ENCODE peak calls at places on chromosomes 13 and 19, in nine cellular contexts. C is T-cell, L is thoracic aorta, O is Karpas-422, S is NCI-H2081, Q is testis, M is frontal cortex, W is T-helper 17 cell, Y is neural crest cell. G is an unnamed sample.

GRCh38 chr19:51777570-51778460 is 16.8 kb downstream of the FPR2 start:
- DNase-seq in C (no peak), L (no peak), O (peak; percentile 93), S (peak; percentile 14), Q (peak; percentile 90), M (peak; percentile 58), W (no peak), Y (peak; percentile 44), G (peak; percentile 25)

GRCh38 chr19:2428756-2429711 is 1.6 kb upstream of the TIMM13 start:
- DNase-seq in C (no peak), L (no peak), O (no peak), S (no peak), Q (no peak), M (no peak), W (no peak), Y (no peak), G (no peak)

GRCh38 chr19:10987621-10988297 is 26.9 kb downstream of the SMARCA4 start:
- DNase-seq in C (no peak), L (no peak), O (no peak), S (no peak), Q (no peak), M (no peak), W (no peak), Y (no peak), G (no peak)

GRCh38 chr19:13765395-13766094 is 1.2 kb downstream of the MRI1 start:
- DNase-seq in C (no peak), L (no peak), O (no peak), S (no peak), Q (no peak), M (no peak), W (no peak), Y (no peak), G (no peak)

GRCh38 chr19:16208847-16209246 is 11.1 kb downstream of the AP1M1 start:
- DNase-seq in C (no peak), L (no peak), O (no peak), S (no peak), Q (no peak), M (no peak), W (no peak), Y (no peak), G (no peak)

GRCh38 chr19:49217382-49217781 is 59.8 kb downstream of the TRPM4 start:
- DNase-seq in C (no peak), L (no peak), O (no peak), S (no peak), Q (no peak), M (no peak), W (no peak), Y (no peak), G (no peak)

GRCh38 chr19:35248310-35249145 is at the start of gene LSR:
- DNase-seq in C (peak; percentile 56), L (no peak), O (no peak), S (peak; percentile 91), Q (peak; percentile 93), M (no peak), W (peak; percentile 62), Y (no peak), G (no peak)

GRCh38 chr13:78603240-78603947 is at the start of gene POU4F1:
- DNase-seq in C (peak; percentile 33), L (no peak), O (no peak), S (peak; percentile 89), Q (peak; percentile 88), M (no peak), W (no peak), Y (no peak), G (no peak)

GRCh38 chr13:27183561-27184147 is 12.0 kb upstream of the USP12 start:
- DNase-seq in C (no peak), L (no peak), O (no peak), S (no peak), Q (no peak), M (no peak), W (no peak), Y (no peak), G (no peak)

GRCh38 chr19:19176950-19177349 is 6.9 kb upstream of the MEF2B start:
- DNase-seq in C (no peak), L (no peak), O (no peak), S (no peak), Q (no peak), M (no peak), W (no peak), Y (no peak), G (no peak)

GRCh38 chr13:40876020-40876738 is 86.8 kb downstream of the SLC25A15 start:
- DNase-seq in C (no peak), L (no peak), O (peak; percentile 22), S (no peak), Q (no peak), M (no peak), W (no peak), Y (no peak), G (no peak)

GRCh38 chr13:111577429-111577828 is 257.0 kb downstream of the TEX29 start:
- DNase-seq in C (no peak), L (no peak), O (no peak), S (no peak), Q (no peak), M (no peak), W (no peak), Y (no peak), G (no peak)

GRCh38 chr13:44024496-44025155 is 144.9 kb downstream of the LACC1 start:
- DNase-seq in C (no peak), L (no peak), O (no peak), S (no peak), Q (no peak), M (no peak), W (no peak), Y (no peak), G (no peak)

GRCh38 chr19:347946-348861 is 3.6 kb upstream of the MIER2 start:
- DNase-seq in C (no peak), L (no peak), O (peak; percentile 27), S (no peak), Q (no peak), M (no peak), W (no peak), Y (no peak), G (no peak)

GRCh38 chr13:113938716-113939115 is 35.2 kb downstream of the C13orf46 start:
- DNase-seq in C (no peak), L (no peak), O (no peak), S (peak; percentile 13), Q (no peak), M (no peak), W (no peak), Y (no peak), G (no peak)

GRCh38 chr13:48542581-48543341 is 9.9 kb upstream of the RCBTB2 start:
- DNase-seq in C (no peak), L (no peak), O (peak; percentile 71), S (peak; percentile 3), Q (peak; percentile 66), M (no peak), W (no peak), Y (peak; percentile 36), G (peak; percentile 8)

GRCh38 chr13:26616126-26616525 is 58.6 kb downstream of the WASF3 start:
- DNase-seq in C (no peak), L (no peak), O (no peak), S (no peak), Q (no peak), M (no peak), W (no peak), Y (no peak), G (no peak)

GRCh38 chr19:9037415-9038062 is 27.3 kb upstream of the MUC16 start:
- DNase-seq in C (no peak), L (no peak), O (no peak), S (no peak), Q (peak; percentile 35), M (no peak), W (no peak), Y (no peak), G (no peak)

GRCh38 chr13:69857188-69857821 is 250.3 kb upstream of the ATXN8OS start:
- DNase-seq in C (no peak), L (no peak), O (peak; percentile 85), S (peak; percentile 65), Q (no peak), M (no peak), W (no peak), Y (no peak), G (no peak)

GRCh38 chr13:112032186-112032835 is 34.6 kb upstream of the SOX1 start:
- DNase-seq in C (no peak), L (no peak), O (no peak), S (no peak), Q (no peak), M (no peak), W (no peak), Y (no peak), G (no peak)

GRCh38 chr13:114203536-114203935 is 24.5 kb downstream of the CFAP97D2 start:
- DNase-seq in C (peak; percentile 24), L (no peak), O (no peak), S (no peak), Q (no peak), M (no peak), W (peak; percentile 28), Y (no peak), G (no peak)

GRCh38 chr13:19604306-19604705 is 29.2 kb upstream of the MPHOSPH8 start:
- DNase-seq in C (no peak), L (no peak), O (no peak), S (no peak), Q (no peak), M (no peak), W (no peak), Y (no peak), G (no peak)

GRCh38 chr13:50228527-50228926 is 213.3 kb downstream of the KCNRG start:
- DNase-seq in C (no peak), L (no peak), O (peak; percentile 60), S (no peak), Q (no peak), M (no peak), W (no peak), Y (no peak), G (no peak)

GRCh38 chr19:45184115-45184514 is 5.5 kb downstream of the BLOC1S3 start:
- DNase-seq in C (no peak), L (no peak), O (no peak), S (no peak), Q (no peak), M (no peak), W (no peak), Y (no peak), G (no peak)

GRCh38 chr19:5093953-5094718 is 125.2 kb downstream of the KDM4B start:
- DNase-seq in C (no peak), L (no peak), O (no peak), S (no peak), Q (no peak), M (no peak), W (no peak), Y (no peak), G (no peak)

GRCh38 chr19:52923782-52924593 is 760 bp upstream of the ZNF888 start:
- DNase-seq in C (no peak), L (peak; percentile 40), O (no peak), S (no peak), Q (peak; percentile 26), M (no peak), W (no peak), Y (no peak), G (no peak)

GRCh38 chr13:61045197-61045596 is 370.5 kb downstream of the PCDH20 start:
- DNase-seq in C (no peak), L (no peak), O (no peak), S (no peak), Q (no peak), M (no peak), W (no peak), Y (no peak), G (no peak)

GRCh38 chr13:101523732-101524131 is 71.3 kb downstream of the ITGBL1 start:
- DNase-seq in C (no peak), L (peak; percentile 65), O (no peak), S (no peak), Q (no peak), M (no peak), W (no peak), Y (no peak), G (peak; percentile 8)

GRCh38 chr13:43959291-43959690 is 79.6 kb downstream of the LACC1 start:
- DNase-seq in C (no peak), L (no peak), O (no peak), S (no peak), Q (no peak), M (no peak), W (no peak), Y (no peak), G (no peak)

GRCh38 chr19:1177322-1178114 is 3.5 kb upstream of the SBNO2 start:
- DNase-seq in C (no peak), L (no peak), O (peak; percentile 7), S (no peak), Q (no peak), M (no peak), W (no peak), Y (no peak), G (no peak)

GRCh38 chr19:719081-719512 is 10.4 kb downstream of the PALM start:
- DNase-seq in C (no peak), L (no peak), O (no peak), S (no peak), Q (peak; percentile 82), M (peak; percentile 61), W (no peak), Y (no peak), G (no peak)